ENCODE peak calls at places on chromosomes 13 and 19, in eight cellular contexts. T is AG04450; O is effector memory CD4-positive, alpha-beta T cell; F is uterus; A is fibroblast of lung; E is IMR-90; V is tibial artery; H is cardiac muscle cell. J is an unnamed sample.

GRCh38 chr19:45630463-45630862 is 8.7 kb downstream of the EML2 start:
- DNase-seq in A (peak; percentile 96), H (no peak), F (no peak), V (no peak), T (no peak), O (no peak), E (peak; percentile 96), J (no peak)

GRCh38 chr13:27263438-27263837 is 7.2 kb upstream of the RASL11A start:
- DNase-seq in T (no peak), F (no peak), V (no peak), H (no peak), E (no peak), A (no peak), O (no peak), J (no peak)

GRCh38 chr13:44302948-44303575 is 70.6 kb upstream of the SERP2 start:
- DNase-seq in O (no peak), A (peak; percentile 84), E (peak; percentile 50), F (no peak), T (no peak), H (no peak), V (no peak), J (no peak)

GRCh38 chr13:26619321-26619720 is 61.8 kb downstream of the WASF3 start:
- DNase-seq in T (peak; percentile 29), V (no peak), H (no peak), F (no peak), A (peak; percentile 94), O (no peak), E (peak; percentile 91), J (no peak)

GRCh38 chr19:39409886-39410619 is 2.4 kb upstream of the PLEKHG2 start:
- DNase-seq in F (peak; percentile 85), H (peak; percentile 91), V (peak; percentile 93), E (no peak), A (peak; percentile 73), T (no peak), O (peak; percentile 74), J (peak; percentile 87)

GRCh38 chr19:41521860-41522555 is 54.0 kb upstream of the CEACAM21 start:
- DNase-seq in O (peak; percentile 28), A (no peak), E (no peak), T (no peak), H (peak; percentile 2), V (no peak), F (no peak), J (no peak)

GRCh38 chr19:16660763-16661479 is at the start of gene TMEM38A:
- DNase-seq in T (no peak), F (peak; percentile 26), O (peak; percentile 28), V (peak; percentile 82), H (peak; percentile 63), A (no peak), E (no peak), J (peak; percentile 62)

GRCh38 chr13:73849292-73849691 is 284.9 kb downstream of the KLF12 start:
- DNase-seq in O (no peak), F (no peak), A (peak; percentile 47), T (no peak), H (no peak), E (peak; percentile 52), V (no peak), J (no peak)

GRCh38 chr19:47609885-47610545 is 1.1 kb downstream of the BICRA start:
- DNase-seq in H (peak; percentile 64), O (peak; percentile 33), E (peak; percentile 26), A (peak; percentile 36), V (peak; percentile 71), F (peak; percentile 33), T (no peak), J (peak; percentile 45)

GRCh38 chr19:58296086-58296485 is 9.1 kb upstream of the ERVK3-1 start:
- DNase-seq in T (no peak), O (no peak), F (no peak), V (no peak), E (no peak), H (no peak), A (no peak), J (no peak)

GRCh38 chr13:33340631-33341030 is 55.1 kb upstream of the STARD13 start:
- DNase-seq in A (no peak), F (no peak), H (no peak), T (no peak), V (no peak), O (no peak), E (peak; percentile 52), J (no peak)

GRCh38 chr19:17450264-17451075 is 2.0 kb upstream of the TMEM221 start:
- DNase-seq in E (no peak), A (no peak), V (no peak), F (no peak), T (no peak), O (no peak), H (no peak), J (no peak)

GRCh38 chr13:44726214-44726613 is 150.1 kb upstream of the TSC22D1 start:
- DNase-seq in V (no peak), H (no peak), F (no peak), O (no peak), A (peak; percentile 55), E (peak; percentile 90), T (peak; percentile 81), J (no peak)

GRCh38 chr19:11028146-11028545 is 61.1 kb upstream of the LDLR start:
- DNase-seq in O (no peak), H (no peak), T (no peak), A (no peak), V (no peak), E (no peak), F (no peak), J (no peak)

GRCh38 chr19:970695-971094 is 13.4 kb upstream of the WDR18 start:
- DNase-seq in V (no peak), A (no peak), F (no peak), H (no peak), E (no peak), T (no peak), O (no peak), J (no peak)

GRCh38 chr19:52022193-52022592 is 6.0 kb downstream of the ZNF614 start:
- DNase-seq in H (no peak), O (no peak), F (no peak), T (no peak), A (no peak), V (no peak), E (no peak), J (no peak)

GRCh38 chr13:50079278-50080157 is 64.3 kb downstream of the KCNRG start:
- DNase-seq in E (no peak), A (no peak), T (no peak), H (no peak), F (no peak), V (no peak), O (no peak), J (no peak)

GRCh38 chr13:50080158-50080855 is 65.1 kb downstream of the KCNRG start:
- DNase-seq in F (peak; percentile 34), H (peak; percentile 36), V (peak; percentile 65), O (peak; percentile 21), A (peak; percentile 50), T (no peak), E (peak; percentile 52), J (no peak)

GRCh38 chr13:50080856-50081105 is 65.5 kb downstream of the KCNRG start:
- DNase-seq in E (peak; percentile 27), V (no peak), H (no peak), A (no peak), T (no peak), F (no peak), O (no peak), J (no peak)

GRCh38 chr13:50081106-50081898 is 66.1 kb downstream of the KCNRG start:
- DNase-seq in T (no peak), V (peak; percentile 80), E (no peak), O (peak; percentile 29), F (peak; percentile 54), H (peak; percentile 76), A (no peak), J (peak; percentile 41)

GRCh38 chr13:50078512-50079277 is 63.5 kb downstream of the KCNRG start:
- DNase-seq in O (no peak), E (no peak), F (no peak), V (no peak), A (no peak), T (no peak), H (no peak), J (no peak)
- H3K4me3 ChIP-seq in O (no peak overlapping the region), E (no peak overlapping the region), F (peak overlapping the region; percentile 83), V (peak overlapping the region; percentile 86), A (peak overlapping the region; percentile 98), T (peak overlapping the region; percentile 23), H (no peak overlapping the region), J (peak overlapping the region; percentile 84)

GRCh38 chr19:14363203-14364097 is 17.8 kb upstream of the ADGRE5 start:
- DNase-seq in T (no peak), F (peak; percentile 97), O (no peak), H (peak; percentile 52), V (peak; percentile 93), A (peak; percentile 68), E (peak; percentile 42), J (peak; percentile 86)
- H3K27ac ChIP-seq in T (peak overlapping the region; percentile 31), F (peak overlapping the region; percentile 93), O (peak overlapping the region; percentile 86), H (peak overlapping the region; percentile 2), V (peak overlapping the region; percentile 81), A (peak overlapping the region; percentile 44), E (peak overlapping the region; percentile 50), J (peak overlapping the region; percentile 84)

DNA sequence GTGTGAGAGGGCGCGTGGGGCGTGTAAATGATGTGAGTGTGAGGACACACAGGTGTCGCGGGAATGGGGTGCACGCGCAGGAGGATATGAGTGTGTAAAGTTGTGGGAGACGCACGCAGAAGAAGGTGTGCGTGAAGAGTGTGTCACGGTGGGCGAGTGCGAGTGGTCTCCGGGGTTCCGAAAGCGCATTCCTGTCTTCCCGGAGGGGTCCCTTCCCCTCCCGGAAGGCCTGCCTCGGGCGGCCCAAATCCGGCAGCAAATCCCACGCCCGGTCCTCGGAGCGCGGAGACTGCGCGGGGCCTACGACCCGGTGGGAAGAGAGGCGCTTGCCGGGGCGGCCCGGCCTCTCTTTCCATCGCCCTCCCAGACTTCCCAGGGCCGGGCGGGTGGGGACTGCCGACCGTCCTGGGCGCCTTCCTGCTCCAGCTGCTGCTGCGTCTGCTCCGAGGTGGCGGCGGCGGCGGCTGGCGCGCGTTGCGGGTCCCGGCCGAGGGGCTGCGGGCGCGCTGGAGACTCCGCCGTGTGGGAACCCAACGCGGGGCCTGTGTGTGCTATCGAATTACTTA is 2.1 kb downstream of the ZIC5 start:
- DNase-seq in T (no peak), F (no peak), O (no peak), V (no peak), E (no peak), A (no peak), H (peak; percentile 32), J (no peak)
- H3K4me3 ChIP-seq in T (no peak overlapping the region), F (no peak overlapping the region), O (peak overlapping the region; percentile 43), V (no peak overlapping the region), E (no peak overlapping the region), A (no peak overlapping the region), H (peak overlapping the region; percentile 41), J (peak overlapping the region; percentile 58)

GRCh38 chr13:99013951-99014350 is 36.1 kb upstream of the DOCK9 start:
- DNase-seq in E (no peak), F (no peak), T (no peak), V (no peak), O (no peak), H (no peak), A (no peak), J (no peak)

GRCh38 chr13:99012539-99012938 is 34.7 kb upstream of the DOCK9 start:
- DNase-seq in V (no peak), O (no peak), T (no peak), A (no peak), H (no peak), E (no peak), F (no peak), J (no peak)

GRCh38 chr13:99008577-99008976 is 30.7 kb upstream of the DOCK9 start:
- DNase-seq in A (no peak), E (no peak), V (no peak), T (no peak), O (no peak), H (no peak), F (no peak), J (no peak)

GRCh38 chr13:99007414-99007986 is 29.6 kb upstream of the DOCK9 start:
- DNase-seq in O (no peak), F (no peak), T (no peak), V (no peak), A (no peak), E (no peak), H (no peak), J (no peak)

GRCh38 chr13:99009987-99010551 is 32.2 kb upstream of the DOCK9 start:
- DNase-seq in A (no peak), E (no peak), O (no peak), V (no peak), T (no peak), F (no peak), H (no peak), J (no peak)
- H3K27ac ChIP-seq in A (no peak overlapping the region), E (no peak overlapping the region), O (no peak overlapping the region), V (no peak overlapping the region), T (no peak overlapping the region), F (no peak overlapping the region), H (no peak overlapping the region), J (peak overlapping the region; percentile 51)